ENCODE peak calls at places on chromosomes 16 and 17, in four cellular contexts. D is activated T-cell treated with anti-CD3 and anti-CD28 coated beads, Interleukin-2, amount 50 U/mL, for 1 hour; L is stimulated activated CD4-positive, alpha-beta T cell treated with anti-CD3 and anti-CD28 coated beads, Interleukin-4, amount 100 ng/mL, for 24 hours; X is sciatic nerve. S is an unnamed sample.

GRCh38 chr17:979539-980405 is at the start of gene NXN:
- DNase-seq in X (peak; percentile 94), D (peak; percentile 93), L (peak; percentile 86), S (peak; percentile 74)

GRCh38 chr17:43562679-43563146 is 16.6 kb upstream of the ETV4 start:
- DNase-seq in X (no peak), D (no peak), L (no peak), S (no peak)

GRCh38 chr16:50679676-50680555 is 1.2 kb downstream of the SNX20 start:
- DNase-seq in X (no peak), D (no peak), L (no peak), S (no peak)

GRCh38 chr17:82603981-82604448 is 44.2 kb downstream of the WDR45B start:
- DNase-seq in L (no peak), D (no peak), X (peak; percentile 77), S (no peak)

GRCh38 chr16:87959391-87959968 is 8.2 kb downstream of the BANP start:
- DNase-seq in X (no peak), D (no peak), L (no peak), S (no peak)

GRCh38 chr17:9924735-9925191 is 19.7 kb upstream of the RCVRN start:
- DNase-seq in X (no peak), L (no peak), D (peak; percentile 19), S (peak; percentile 16)

GRCh38 chr17:20009302-20010098 is at the start of gene SPECC1:
- DNase-seq in L (peak; percentile 83), X (peak; percentile 86), D (peak; percentile 94), S (no peak)

GRCh38 chr16:75288596-75289120 is 37.2 kb upstream of the BCAR1 start:
- DNase-seq in X (no peak), L (peak; percentile 52), D (peak; percentile 48), S (no peak)

GRCh38 chr17:37743875-37744632 is 805 bp downstream of the HNF1B start:
- DNase-seq in L (no peak), D (peak; percentile 25), X (no peak), S (no peak)

GRCh38 chr16:78432451-78432850 is 333.0 kb downstream of the WWOX start:
- DNase-seq in L (no peak), X (no peak), D (no peak), S (no peak)

GRCh38 chr16:28990375-28991040 is 5.7 kb downstream of the LAT start:
- DNase-seq in L (peak; percentile 82), D (peak; percentile 64), X (no peak), S (no peak)

GRCh38 chr17:37802712-37803416 is 58.0 kb upstream of the HNF1B start:
- DNase-seq in X (no peak), L (no peak), D (no peak), S (no peak)

GRCh38 chr16:66223176-66223780 is 143.2 kb upstream of the CDH5 start:
- DNase-seq in X (peak; percentile 45), D (no peak), L (no peak), S (no peak)

GRCh38 chr17:34424814-34425490 is 61.9 kb upstream of the CCL1 start:
- DNase-seq in D (no peak), L (no peak), X (no peak), S (no peak)

GRCh38 chr17:35423761-35424160 is 8.5 kb downstream of the SLFN12 start:
- DNase-seq in X (no peak), D (no peak), L (no peak), S (peak; percentile 49)

GRCh38 chr17:82416771-82417170 is 1.4 kb upstream of the HEXD start:
- DNase-seq in L (no peak), D (no peak), X (no peak), S (no peak)

GRCh38 chr16:81283044-81283443 is 31.7 kb upstream of the GAN start:
- DNase-seq in D (no peak), X (no peak), L (no peak), S (no peak)

GRCh38 chr17:6831662-6832263 is at the start of gene TEKT1:
- DNase-seq in X (peak; percentile 77), L (peak; percentile 68), D (peak; percentile 72), S (peak; percentile 5)

GRCh38 chr16:81860867-81861266 is 81.8 kb downstream of the PLCG2 start:
- DNase-seq in D (no peak), X (no peak), L (no peak), S (no peak)

GRCh38 chr16:89484923-89485679 is 5.3 kb downstream of the ANKRD11 start:
- DNase-seq in D (no peak), X (no peak), L (no peak), S (no peak)

GRCh38 chr16:77680496-77680895 is 41.8 kb upstream of the NUDT7 start:
- DNase-seq in L (no peak), D (no peak), X (no peak), S (no peak)

GRCh38 chr16:64621616-64622015 is 500.2 kb downstream of the CDH11 start:
- DNase-seq in D (no peak), X (no peak), L (no peak), S (no peak)

GRCh38 chr17:70819183-70819582 is 649.9 kb downstream of the KCNJ2 start:
- DNase-seq in L (no peak), D (no peak), X (no peak), S (no peak)

GRCh38 chr16:64450170-64450569 is 671.7 kb downstream of the CDH11 start:
- DNase-seq in X (no peak), L (no peak), D (no peak), S (no peak)

S was measured in HCEC 1CT.